ENCODE peak calls at places on chromosomes 11 and 22, in four cellular contexts. G, J, K and U are unnamed samples.
A peak's percentile ranks its signal among the peaks of the same experiment; 100 is the strongest.

GRCh38 chr22:25120093-25120561 is 79.5 kb upstream of the CRYBB3 start:
- DNase-seq in G (no peak), J (no peak), K (no peak), U (no peak)

GRCh38 chr11:89477175-89477574 is 14.0 kb downstream of the NOX4 start:
- DNase-seq in G (no peak), J (no peak), K (no peak), U (no peak)

GRCh38 chr22:46381142-46381541 is 45.6 kb downstream of the TRMU start:
- DNase-seq in G (no peak), J (no peak), K (no peak), U (no peak)

GRCh38 chr11:119982517-119983239 is 155.2 kb downstream of the TRIM29 start:
- DNase-seq in G (no peak), J (no peak), K (no peak), U (no peak)

GRCh38 chr11:6431861-6432260 is 8.9 kb downstream of the HPX start:
- DNase-seq in G (no peak), J (no peak), K (no peak), U (no peak)

GRCh38 chr22:33684059-33684458 is 236.2 kb downstream of the LARGE1 start:
- DNase-seq in G (no peak), J (no peak), K (no peak), U (no peak)

GRCh38 chr11:7516488-7516887 is 2.7 kb downstream of the PPFIBP2 start:
- DNase-seq in G (no peak), J (no peak), K (no peak), U (no peak)

GRCh38 chr11:24738972-24739371 is 242.1 kb downstream of the LUZP2 start:
- DNase-seq in G (peak; percentile 14), J (no peak), K (no peak), U (no peak)

GRCh38 chr11:22787565-22788162 is 41.9 kb downstream of the SVIP start:
- DNase-seq in G (peak; percentile 6), J (peak; percentile 54), K (no peak), U (no peak)

GRCh38 chr11:13786688-13787087 is 118.2 kb downstream of the FAR1 start:
- DNase-seq in G (no peak), J (no peak), K (no peak), U (no peak)

GRCh38 chr22:36373258-36373579 is 14.5 kb downstream of the MYH9 start:
- DNase-seq in G (peak; percentile 95), J (no peak), K (no peak), U (no peak)

GRCh38 chr11:68115285-68115684 is 5.9 kb downstream of the CHKA start:
- DNase-seq in G (peak; percentile 70), J (no peak), K (no peak), U (no peak)

GRCh38 chr11:64372802-64373597 is 14.0 kb downstream of the RPS6KA4 start:
- DNase-seq in G (peak; percentile 32), J (peak; percentile 89), K (no peak), U (no peak)

GRCh38 chr11:114202011-114202609 is 94.1 kb upstream of the NNMT start:
- DNase-seq in G (no peak), J (peak; percentile 33), K (no peak), U (no peak)

GRCh38 chr11:88357323-88358039 is 19.9 kb upstream of the CTSC start:
- DNase-seq in G (no peak), J (peak; percentile 60), K (peak; percentile 79), U (no peak)

GRCh38 chr11:65894034-65894591 is 3.6 kb downstream of the CCDC85B start:
- DNase-seq in G (peak; percentile 69), J (no peak), K (no peak), U (no peak)
- TF ChIP-seq POLR2AphosphoS5 in G (peak; percentile 58), J (peak; percentile 70), K (peak; percentile 71), U (no peak)

GRCh38 chr11:76785513-76785912 is 2.4 kb downstream of the TSKU start:
- DNase-seq in G (no peak), J (no peak), K (no peak), U (no peak)

GRCh38 chr11:76782526-76783293 is 446 bp upstream of the TSKU start:
- DNase-seq in G (peak; percentile 23), J (peak; percentile 95), K (no peak), U (no peak)

GRCh38 chr11:76781861-76782500 is 1.2 kb upstream of the TSKU start:
- DNase-seq in G (no peak), J (no peak), K (no peak), U (no peak)

GRCh38 chr11:76783901-76784813 is 1.0 kb downstream of the TSKU start:
- DNase-seq in G (no peak), J (peak; percentile 87), K (no peak), U (no peak)

DNA sequence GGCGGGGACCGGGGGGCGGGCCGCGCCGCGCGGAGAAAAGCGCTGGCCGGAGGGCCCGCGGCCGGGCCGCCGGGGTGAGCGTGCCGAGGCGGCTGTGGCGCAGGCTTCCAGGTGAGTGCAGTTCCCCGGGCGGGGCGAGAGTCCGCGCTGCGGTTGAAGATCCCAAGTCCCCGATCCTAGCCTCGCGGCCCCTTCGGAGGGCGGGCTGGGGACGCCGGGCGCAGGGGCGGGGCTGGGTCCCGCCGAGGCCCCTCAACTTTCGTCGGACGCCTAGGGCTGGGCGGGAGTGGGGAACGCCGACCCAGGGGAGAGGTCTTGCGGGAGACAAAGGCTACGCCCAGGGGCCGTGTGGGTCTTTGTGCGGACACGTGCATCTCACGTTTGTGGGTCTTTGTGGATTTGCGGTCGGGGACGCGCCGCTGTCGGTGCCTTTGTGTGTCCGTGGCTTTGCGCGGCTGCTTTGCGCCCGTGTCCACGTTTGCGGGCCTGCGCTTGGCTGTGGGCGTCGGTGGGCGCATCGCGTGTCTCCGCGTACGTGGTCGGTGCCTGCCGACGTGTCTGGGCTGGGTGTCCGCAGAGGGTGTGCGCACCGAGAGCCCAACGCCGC is at the start of gene TSKU:
- DNase-seq in G (no peak), J (peak; percentile 45), K (no peak), U (peak; percentile 70)
- TF ChIP-seq SPI1 in G (no peak), J (no peak), K (no peak), U (no peak)

GRCh38 chr11:102389253-102389652 is 42.2 kb downstream of the BIRC2 start:
- DNase-seq in G (no peak), J (no peak), K (no peak), U (no peak)

GRCh38 chr11:102393272-102393730 is 46.3 kb downstream of the BIRC2 start:
- DNase-seq in G (no peak), J (no peak), K (no peak), U (no peak)

GRCh38 chr11:102391549-102392237 is 44.7 kb downstream of the BIRC2 start:
- DNase-seq in G (no peak), J (no peak), K (no peak), U (no peak)

GRCh38 chr11:102387056-102387781 is 40.2 kb downstream of the BIRC2 start:
- DNase-seq in G (no peak), J (no peak), K (no peak), U (no peak)

DNA sequence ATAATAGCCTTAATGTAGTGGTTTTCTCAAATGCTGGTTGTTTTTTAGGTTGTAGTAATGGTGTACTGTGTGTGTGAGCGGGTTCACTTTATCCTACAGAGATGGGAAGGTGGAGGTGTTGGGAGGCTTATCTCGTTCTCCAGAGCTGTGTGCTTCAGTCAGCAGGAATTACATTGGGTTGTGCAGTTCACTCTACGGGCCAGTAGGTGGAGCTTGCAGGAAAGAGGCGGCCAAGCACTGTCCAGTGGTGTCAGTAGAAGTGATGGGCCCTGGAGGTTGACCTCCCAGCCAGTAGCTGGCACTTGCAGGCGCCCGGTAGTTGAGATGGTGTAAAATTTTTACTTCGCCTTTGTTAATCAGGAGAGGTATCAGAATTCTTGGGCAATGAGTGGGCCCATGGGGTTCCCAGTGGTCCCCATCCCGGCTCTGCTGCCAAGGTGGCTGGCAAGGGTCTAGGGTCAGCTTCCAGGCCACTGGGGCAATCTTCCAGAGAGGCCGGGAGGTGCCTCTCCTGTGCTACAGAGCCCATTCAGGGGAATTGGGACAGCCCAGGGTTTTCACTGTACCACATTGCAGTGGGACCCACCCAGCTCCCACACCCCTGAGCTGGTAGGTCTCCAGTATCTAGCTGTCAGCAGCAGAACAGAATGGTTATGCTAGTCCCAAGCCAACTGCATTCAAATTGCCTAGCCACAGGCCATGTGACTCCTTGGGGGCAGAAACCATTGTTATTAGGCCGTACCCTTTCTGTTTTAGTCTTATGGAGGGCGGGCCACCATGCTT is 43.8 kb downstream of the BIRC2 start:
- DNase-seq in G (peak; percentile 67), J (peak; percentile 87), K (no peak), U (peak; percentile 20)
- TF ChIP-seq POLR2AphosphoS5 in G (no peak), J (peak; percentile 20), K (no peak), U (peak; percentile 16)

DNA sequence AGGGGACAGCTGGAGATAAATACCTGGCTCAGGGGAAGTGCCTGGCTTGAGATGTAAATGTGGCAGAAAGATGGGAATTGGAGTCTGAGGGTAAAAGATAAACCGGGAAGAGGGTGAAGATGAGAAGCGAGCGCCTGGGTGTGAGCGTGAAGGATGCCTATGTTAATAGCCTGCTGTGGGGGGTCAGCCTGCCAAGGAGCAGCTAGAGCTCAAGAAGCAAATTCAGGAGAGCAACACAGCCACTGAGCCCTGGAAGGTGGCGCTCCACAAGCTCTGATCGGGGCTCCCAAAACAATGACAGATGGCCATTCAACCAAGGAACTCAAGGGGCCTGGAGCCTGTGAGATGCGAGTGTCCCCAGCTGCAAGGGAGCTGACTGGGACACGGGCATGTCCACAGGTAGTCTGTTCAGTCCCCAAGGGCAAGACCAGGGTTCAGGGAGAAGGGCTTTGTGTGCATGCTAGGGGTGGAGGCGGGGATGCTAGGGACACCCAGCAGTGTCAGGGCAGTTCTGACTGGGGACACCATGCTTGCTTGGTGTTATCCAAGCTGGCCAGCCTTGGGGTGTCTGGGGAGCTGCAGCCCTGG is 2.8 kb downstream of the GSC2 start:
- DNase-seq in G (no peak), J (no peak), K (no peak), U (no peak)
- TF ChIP-seq SPI1 in G (no peak), J (peak; percentile 23), K (no peak), U (no peak)

DNA sequence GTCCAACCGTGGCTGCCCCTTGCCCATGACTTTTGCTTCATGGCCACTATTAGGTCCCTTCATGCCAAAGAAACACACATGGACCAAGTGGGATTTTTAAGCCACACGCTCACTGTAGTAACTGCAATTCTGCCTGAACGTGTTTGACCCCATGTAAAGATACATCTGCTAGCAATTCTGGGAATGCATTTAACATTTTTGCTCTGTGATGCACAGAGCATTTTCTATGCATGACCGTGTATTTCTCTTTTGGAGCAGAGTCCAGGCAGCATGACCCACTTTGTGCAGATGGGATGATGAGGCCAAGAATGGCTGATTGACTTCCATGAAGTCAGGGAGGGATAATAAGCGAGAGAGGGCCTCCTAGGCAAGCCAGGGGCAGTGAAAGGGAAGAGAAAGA is 108.5 kb downstream of the TP53I11 start:
- DNase-seq in G (no peak), J (no peak), K (no peak), U (no peak)
- TF ChIP-seq POLR2AphosphoS5 in G (no peak), J (no peak), K (no peak), U (no peak)

DNA sequence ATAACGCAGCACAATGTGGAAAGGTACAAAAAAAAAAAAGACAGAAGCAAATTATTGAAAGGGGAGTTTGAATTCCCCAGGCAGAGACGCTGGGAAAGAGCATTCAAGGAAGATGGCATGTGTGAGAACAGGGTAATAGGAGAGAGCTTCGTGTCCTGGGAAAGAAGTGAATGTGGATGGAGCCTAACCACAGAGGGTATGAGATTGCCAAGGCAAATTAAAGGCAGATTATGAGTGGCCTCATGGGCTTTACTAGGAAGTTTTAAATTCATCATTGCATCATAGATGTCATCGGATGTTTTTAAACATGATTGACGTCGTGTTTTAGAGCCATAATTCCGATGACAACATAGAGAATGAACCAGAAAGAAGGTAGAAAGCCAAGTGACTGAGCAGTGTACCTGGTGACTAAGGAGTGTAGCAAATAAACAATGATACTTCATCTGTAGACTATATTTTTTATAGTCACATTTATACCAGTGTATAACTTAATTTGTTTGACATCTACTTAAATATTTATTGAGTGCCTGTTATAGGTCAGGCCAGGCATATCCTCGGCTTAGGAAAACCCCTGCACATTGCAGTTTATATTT is 151.4 kb downstream of the MSANTD4 start:
- DNase-seq in G (no peak), J (no peak), K (no peak), U (no peak)
- TF ChIP-seq SPI1 in G (no peak), J (no peak), K (no peak), U (no peak)